ENCODE peak calls at places on chromosomes 3 and 15, in nine cellular contexts. I, P, C, D, A, O, B, Q and R are unnamed samples.

GRCh38 chr3:34793066-34793465 is 846.3 kb upstream of the ARPP21 start:
- DNase-seq in O (peak), B (no peak), P (no peak), Q (no peak), I (no peak), A (no peak), C (no peak), D (no peak), R (no peak)

GRCh38 chr15:63059573-63060216 is 17.1 kb downstream of the TPM1 start:
- DNase-seq in Q (no peak), O (no peak), A (no peak), I (no peak), D (no peak), B (no peak), C (no peak), P (no peak), R (no peak)

GRCh38 chr15:38189651-38190280 is 62.9 kb upstream of the SPRED1 start:
- DNase-seq in Q (no peak), C (no peak), I (no peak), A (no peak), D (no peak), B (no peak), O (no peak), P (no peak), R (peak)

GRCh38 chr3:122024800-122025199 is 2.8 kb upstream of the ILDR1 start:
- DNase-seq in O (no peak), I (no peak), C (no peak), B (no peak), D (peak), Q (no peak), A (no peak), P (no peak), R (no peak)

GRCh38 chr15:54082836-54083492 is 104.7 kb downstream of the UNC13C start:
- DNase-seq in O (no peak), I (no peak), C (no peak), B (no peak), D (peak), P (no peak), A (no peak), Q (no peak), R (peak)

GRCh38 chr15:56844892-56845291 is 73.6 kb upstream of the TCF12 start:
- DNase-seq in D (no peak), A (no peak), Q (no peak), C (no peak), I (no peak), P (no peak), O (no peak), B (no peak), R (no peak)

GRCh38 chr3:25775936-25776335 is 7.3 kb downstream of the NGLY1 start:
- DNase-seq in P (no peak), O (no peak), A (no peak), Q (no peak), B (no peak), I (no peak), C (no peak), D (no peak), R (no peak)

GRCh38 chr15:27873039-27873438 is 226.1 kb downstream of the OCA2 start:
- DNase-seq in Q (no peak), O (no peak), P (no peak), A (no peak), D (no peak), I (no peak), B (no peak), C (no peak), R (no peak)

GRCh38 chr15:28786521-28786920 is 61.9 kb downstream of the GOLGA6L7 start:
- DNase-seq in A (no peak), P (no peak), Q (no peak), D (peak), O (no peak), I (no peak), B (no peak), C (no peak), R (no peak)

GRCh38 chr15:68353418-68354145 is 76.0 kb downstream of the FEM1B start:
- DNase-seq in A (no peak), I (peak), D (peak), P (no peak), O (no peak), C (no peak), Q (no peak), B (no peak), R (no peak)

GRCh38 chr3:182259579-182259978 is 533.7 kb upstream of the ATP11B start:
- DNase-seq in Q (no peak), A (no peak), P (no peak), I (no peak), O (no peak), D (no peak), C (no peak), B (peak), R (no peak)

GRCh38 chr3:102161362-102162006 is 273.3 kb upstream of the ZPLD1 start:
- DNase-seq in C (no peak), B (no peak), A (no peak), D (peak), I (no peak), Q (no peak), O (no peak), P (no peak), R (peak)

GRCh38 chr3:130792241-130792640 is 45.6 kb upstream of the PIK3R4 start:
- DNase-seq in O (no peak), Q (no peak), P (no peak), I (no peak), B (no peak), A (no peak), C (no peak), D (no peak), R (no peak)

GRCh38 chr3:149153402-149153801 is 24.0 kb downstream of the HPS3 start:
- DNase-seq in Q (no peak), I (no peak), A (no peak), C (no peak), B (no peak), D (no peak), O (no peak), P (no peak), R (peak)

GRCh38 chr15:58330836-58331561 is 100.8 kb upstream of the LIPC start:
- DNase-seq in A (no peak), O (no peak), I (no peak), Q (no peak), B (no peak), D (no peak), P (no peak), C (no peak), R (peak)

GRCh38 chr3:179717219-179717618 is 64.4 kb downstream of the USP13 start:
- DNase-seq in P (no peak), A (no peak), O (no peak), D (no peak), B (no peak), I (no peak), Q (no peak), C (no peak), R (no peak)

GRCh38 chr3:121566773-121567172 is 976 bp upstream of the ARGFX start:
- DNase-seq in C (no peak), I (no peak), O (no peak), D (no peak), Q (no peak), P (no peak), A (no peak), B (no peak), R (peak)

GRCh38 chr3:169432692-169433432 is 230.7 kb downstream of the MECOM start:
- DNase-seq in D (no peak), Q (no peak), A (no peak), P (no peak), B (no peak), I (no peak), C (no peak), O (no peak), R (peak)

GRCh38 chr3:44066806-44067205 is 174.9 kb upstream of the TOPAZ1 start:
- DNase-seq in B (no peak), Q (no peak), P (no peak), O (no peak), C (no peak), I (no peak), D (no peak), A (no peak), R (peak)

GRCh38 chr15:75130597-75131268 is 70.9 kb upstream of the C15orf39 start:
- DNase-seq in C (no peak), D (no peak), B (no peak), O (no peak), Q (no peak), P (no peak), A (no peak), I (no peak), R (no peak)

GRCh38 chr3:24496529-24497482 is 2.2 kb upstream of the THRB start:
- DNase-seq in I (peak), O (peak), B (peak), C (peak), A (peak), Q (no peak), D (peak), P (peak), R (peak)

GRCh38 chr15:77069521-77070121 is 1.3 kb downstream of the TSPAN3 start:
- DNase-seq in A (no peak), C (no peak), I (no peak), B (peak), O (no peak), P (peak), D (no peak), Q (no peak), R (peak)

GRCh38 chr15:77068633-77069032 is 2.3 kb downstream of the TSPAN3 start:
- DNase-seq in P (no peak), B (no peak), O (no peak), Q (no peak), I (no peak), C (no peak), A (no peak), D (no peak), R (no peak)

GRCh38 chr15:77070180-77070499 is 769 bp downstream of the TSPAN3 start:
- DNase-seq in P (no peak), D (no peak), C (no peak), B (no peak), I (no peak), A (no peak), Q (no peak), O (no peak), R (no peak)

GRCh38 chr15:77066961-77067690 is 3.8 kb downstream of the TSPAN3 start:
- DNase-seq in C (no peak), B (no peak), O (no peak), A (no peak), D (no peak), Q (no peak), P (no peak), I (no peak), R (peak)

DNA sequence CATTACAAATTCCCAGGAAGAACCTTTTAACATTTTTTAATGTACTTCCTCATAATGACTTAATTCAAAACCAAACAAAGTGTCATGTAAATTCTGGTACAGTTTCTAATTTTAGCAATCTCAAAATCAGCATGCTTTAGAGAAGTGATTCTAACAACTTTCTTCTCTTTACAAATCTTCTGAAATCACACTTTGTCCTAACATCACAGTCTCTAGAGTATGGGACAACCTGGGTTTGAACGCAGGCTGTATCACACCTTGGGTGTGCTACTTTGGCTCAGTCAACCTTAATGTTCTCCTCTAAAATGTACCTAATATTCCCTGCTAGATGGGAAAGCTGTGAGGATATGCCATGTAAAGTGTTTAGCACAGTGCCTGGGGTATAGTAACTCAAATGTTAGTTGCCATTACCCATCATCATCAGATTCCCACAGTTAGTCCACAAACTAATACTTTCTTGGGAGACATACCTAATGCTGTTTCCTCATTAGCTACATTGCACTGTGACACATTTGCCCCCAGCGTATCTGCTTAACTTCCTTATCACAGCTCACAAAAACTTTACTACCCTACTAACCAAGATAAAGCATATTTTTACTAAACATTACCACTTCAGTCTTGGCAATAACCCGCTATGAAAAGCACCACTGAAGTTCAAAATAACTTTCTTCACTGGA is 3.1 kb downstream of the TSPAN3 start:
- DNase-seq in A (no peak), O (no peak), I (no peak), Q (no peak), B (no peak), P (no peak), D (no peak), C (no peak), R (no peak)
- H3K4me3 ChIP-seq in A (no peak), O (no peak), I (no peak), Q (no peak), B (no peak), P (no peak), D (no peak), C (no peak), R (no peak)

DNA sequence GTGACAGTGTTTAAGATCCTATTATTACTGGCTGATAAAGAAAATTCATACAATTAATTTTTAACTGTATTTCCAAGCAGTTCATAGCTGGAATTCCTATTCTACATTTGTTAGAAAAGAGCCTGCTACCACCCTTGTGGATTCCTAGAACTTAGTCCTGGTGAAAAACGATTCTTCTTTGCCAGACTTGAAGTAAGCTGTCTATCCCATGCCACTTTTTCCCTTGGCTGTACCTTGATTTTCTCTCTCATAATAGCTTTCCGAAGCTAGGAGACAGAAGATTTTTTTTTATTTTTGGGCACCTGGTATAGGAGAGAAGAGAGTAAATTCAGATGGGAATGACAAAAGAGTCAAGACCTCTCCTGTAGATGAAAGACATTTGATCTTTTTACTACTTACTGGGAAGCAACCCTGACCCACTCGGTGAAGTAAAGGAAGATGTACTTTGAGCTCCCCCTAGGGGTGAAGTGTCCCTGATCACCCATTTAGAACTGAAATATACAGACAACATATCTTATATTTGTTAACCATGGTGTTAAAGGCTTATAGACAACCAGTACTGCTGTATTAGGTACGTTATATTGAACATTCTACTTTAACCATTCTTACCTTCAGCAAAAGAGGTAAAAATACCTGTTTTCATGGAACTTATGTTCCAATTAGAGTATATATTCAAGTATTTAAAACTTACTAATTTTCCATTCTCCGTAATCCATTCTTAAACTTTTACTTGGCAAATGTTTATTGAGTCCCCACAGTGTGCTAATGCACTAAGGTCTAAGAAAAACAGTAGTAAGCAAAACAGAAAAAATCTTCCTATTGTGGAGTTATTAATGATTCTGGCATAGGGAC is 36.2 kb upstream of the C3orf38 start:
- DNase-seq in P (no peak), O (peak), C (peak), D (peak), A (no peak), Q (no peak), I (peak), B (no peak), R (peak)
- TF ChIP-seq CTCF in P (peak), O (peak), C (peak), D (peak), A (peak), Q (peak), I (peak), B (peak), R (peak)

GRCh38 chr15:101497017-101497416 is 7.5 kb upstream of the PCSK6 start:
- DNase-seq in C (no peak), I (no peak), D (no peak), A (no peak), P (no peak), O (no peak), Q (no peak), B (no peak), R (no peak)
- H3K4me3 ChIP-seq in C (no peak), I (no peak), D (no peak), A (no peak), P (no peak), O (no peak), Q (no peak), B (no peak), R (no peak)

GRCh38 chr3:133386876-133387275 is 13.0 kb upstream of the BFSP2 start:
- DNase-seq in I (no peak), B (no peak), P (no peak), D (no peak), Q (no peak), A (no peak), O (no peak), C (no peak), R (no peak)
- TF ChIP-seq CTCF in I (no peak), B (no peak), P (no peak), D (no peak), Q (no peak), A (no peak), O (no peak), C (no peak), R (no peak)

DNA sequence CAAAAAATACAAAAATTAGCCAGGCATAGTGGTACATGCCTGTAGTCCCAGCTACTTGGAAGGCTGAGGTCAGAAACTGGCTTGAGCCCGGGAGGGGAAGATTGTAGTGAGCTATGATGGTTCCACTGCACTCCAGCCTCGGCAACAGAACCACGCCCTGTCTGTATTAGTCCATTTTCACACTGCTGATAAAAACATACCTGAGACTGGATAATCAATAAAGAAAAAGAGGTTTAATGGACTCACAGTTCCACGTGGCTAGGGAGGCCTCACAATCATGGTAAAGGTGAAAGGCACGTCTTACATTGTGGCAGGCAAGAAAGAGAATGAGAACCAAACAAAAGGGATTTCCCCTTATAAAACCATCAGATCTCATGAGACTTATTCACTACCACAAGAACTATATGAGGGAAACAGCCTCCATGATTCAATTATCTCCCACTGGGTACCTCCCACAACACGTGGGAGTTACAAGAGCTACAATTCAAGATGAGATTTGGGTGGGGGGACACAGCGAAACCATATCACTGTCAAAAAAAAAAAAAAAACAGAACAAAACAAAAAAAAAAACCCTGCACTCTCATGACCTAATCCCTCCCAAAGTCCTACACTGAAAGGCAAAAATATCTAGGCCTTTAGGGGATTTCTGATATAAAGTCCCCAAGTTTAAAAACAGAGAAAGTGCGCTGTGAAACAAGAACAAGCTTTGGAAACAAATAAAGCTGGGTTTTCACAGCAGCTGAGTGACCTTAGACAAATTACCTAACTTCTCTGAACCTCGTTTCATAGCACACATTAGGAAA is 224.7 kb downstream of the IGSF11 start:
- DNase-seq in C (no peak), I (no peak), D (no peak), A (no peak), Q (no peak), B (no peak), O (no peak), P (no peak), R (no peak)
- H3K4me3 ChIP-seq in C (no peak), I (no peak), D (no peak), A (no peak), Q (no peak), B (no peak), O (no peak), P (no peak), R (no peak)